ENCODE peak calls at places on chromosomes 12 and 14, in eight cellular contexts. One of them, this sample, is unnamed.

GRCh38 chr12:109462868-109463692 is 14.0 kb downstream of the KCTD10 start:
- DNase-seq in PC-9: peak
- DNase-seq in mammary epithelial cell: peak
- DNase-seq in psoas muscle: peak
- DNase-seq in LNCaP clone FGC: peak
- DNase-seq in brain microvascular endothelial cell: peak
- DNase-seq in astrocyte of the spinal cord: peak
- DNase-seq in GM06990: no peak
- DNase-seq in this sample: peak

GRCh38 chr12:102204025-102204424 is 6.4 kb upstream of the PMCH start:
- DNase-seq in astrocyte of the spinal cord: no peak
- DNase-seq in psoas muscle: no peak
- DNase-seq in PC-9: no peak
- DNase-seq in GM06990: no peak
- DNase-seq in brain microvascular endothelial cell: no peak
- DNase-seq in LNCaP clone FGC: no peak
- DNase-seq in mammary epithelial cell: no peak
- DNase-seq in this sample: no peak

GRCh38 chr12:48110691-48111315 is 4.9 kb upstream of the SENP1 start:
- DNase-seq in astrocyte of the spinal cord: no peak
- DNase-seq in psoas muscle: no peak
- DNase-seq in GM06990: no peak
- DNase-seq in LNCaP clone FGC: no peak
- DNase-seq in mammary epithelial cell: no peak
- DNase-seq in PC-9: peak
- DNase-seq in brain microvascular endothelial cell: no peak
- DNase-seq in this sample: no peak

GRCh38 chr12:6927379-6927991 is at the start of gene ATN1:
- DNase-seq in GM06990: peak
- DNase-seq in brain microvascular endothelial cell: peak
- DNase-seq in LNCaP clone FGC: no peak
- DNase-seq in astrocyte of the spinal cord: peak
- DNase-seq in PC-9: peak
- DNase-seq in psoas muscle: peak
- DNase-seq in mammary epithelial cell: peak
- DNase-seq in this sample: peak

GRCh38 chr14:21917699-21918436 is 244.2 kb upstream of the OR4E1 start:
- DNase-seq in psoas muscle: no peak
- DNase-seq in astrocyte of the spinal cord: peak
- DNase-seq in brain microvascular endothelial cell: peak
- DNase-seq in LNCaP clone FGC: peak
- DNase-seq in mammary epithelial cell: peak
- DNase-seq in PC-9: peak
- DNase-seq in GM06990: no peak
- DNase-seq in this sample: peak

GRCh38 chr12:111309584-111309983 is 59.3 kb downstream of the PHETA1 start:
- DNase-seq in mammary epithelial cell: no peak
- DNase-seq in GM06990: no peak
- DNase-seq in astrocyte of the spinal cord: no peak
- DNase-seq in brain microvascular endothelial cell: no peak
- DNase-seq in PC-9: no peak
- DNase-seq in psoas muscle: no peak
- DNase-seq in LNCaP clone FGC: no peak
- DNase-seq in this sample: no peak

GRCh38 chr12:87117516-87117915 is 861.3 kb upstream of the MGAT4C start:
- DNase-seq in psoas muscle: no peak
- DNase-seq in GM06990: no peak
- DNase-seq in mammary epithelial cell: no peak
- DNase-seq in astrocyte of the spinal cord: no peak
- DNase-seq in PC-9: no peak
- DNase-seq in LNCaP clone FGC: no peak
- DNase-seq in brain microvascular endothelial cell: no peak
- DNase-seq in this sample: no peak

GRCh38 chr12:55922126-55922525 is 5.6 kb downstream of the PYM1 start:
- DNase-seq in LNCaP clone FGC: no peak
- DNase-seq in psoas muscle: no peak
- DNase-seq in GM06990: no peak
- DNase-seq in brain microvascular endothelial cell: no peak
- DNase-seq in PC-9: no peak
- DNase-seq in astrocyte of the spinal cord: no peak
- DNase-seq in mammary epithelial cell: no peak
- DNase-seq in this sample: no peak

GRCh38 chr12:18578191-18578590 is 159.6 kb downstream of the PLCZ1 start:
- DNase-seq in PC-9: no peak
- DNase-seq in LNCaP clone FGC: no peak
- DNase-seq in mammary epithelial cell: peak
- DNase-seq in brain microvascular endothelial cell: no peak
- DNase-seq in psoas muscle: no peak
- DNase-seq in astrocyte of the spinal cord: no peak
- DNase-seq in GM06990: no peak
- DNase-seq in this sample: no peak

GRCh38 chr12:24537241-24537860 is 411.6 kb downstream of the BCAT1 start:
- DNase-seq in mammary epithelial cell: no peak
- DNase-seq in brain microvascular endothelial cell: no peak
- DNase-seq in astrocyte of the spinal cord: no peak
- DNase-seq in PC-9: no peak
- DNase-seq in GM06990: no peak
- DNase-seq in psoas muscle: no peak
- DNase-seq in LNCaP clone FGC: no peak
- DNase-seq in this sample: no peak

GRCh38 chr12:69884386-69884785 is 59.4 kb downstream of the MYRFL start:
- DNase-seq in PC-9: no peak
- DNase-seq in psoas muscle: no peak
- DNase-seq in astrocyte of the spinal cord: no peak
- DNase-seq in GM06990: no peak
- DNase-seq in brain microvascular endothelial cell: no peak
- DNase-seq in mammary epithelial cell: no peak
- DNase-seq in LNCaP clone FGC: no peak
- DNase-seq in this sample: peak

GRCh38 chr12:107091381-107091780 is 2.0 kb downstream of the CRY1 start:
- DNase-seq in astrocyte of the spinal cord: peak
- DNase-seq in psoas muscle: no peak
- DNase-seq in brain microvascular endothelial cell: peak
- DNase-seq in GM06990: no peak
- DNase-seq in mammary epithelial cell: peak
- DNase-seq in LNCaP clone FGC: no peak
- DNase-seq in PC-9: no peak
- DNase-seq in this sample: no peak

GRCh38 chr14:90695997-90696681 is 120.1 kb downstream of the TTC7B start:
- DNase-seq in GM06990: no peak
- DNase-seq in LNCaP clone FGC: no peak
- DNase-seq in brain microvascular endothelial cell: no peak
- DNase-seq in PC-9: no peak
- DNase-seq in astrocyte of the spinal cord: no peak
- DNase-seq in psoas muscle: no peak
- DNase-seq in mammary epithelial cell: no peak
- DNase-seq in this sample: no peak

GRCh38 chr12:8048906-8049305 is 16.4 kb downstream of the FOXJ2 start:
- DNase-seq in PC-9: no peak
- DNase-seq in LNCaP clone FGC: no peak
- DNase-seq in mammary epithelial cell: no peak
- DNase-seq in psoas muscle: no peak
- DNase-seq in astrocyte of the spinal cord: no peak
- DNase-seq in GM06990: no peak
- DNase-seq in brain microvascular endothelial cell: no peak
- DNase-seq in this sample: no peak

GRCh38 chr14:104755621-104756020 is 2.7 kb downstream of the SIVA1 start:
- DNase-seq in GM06990: no peak
- DNase-seq in PC-9: no peak
- DNase-seq in mammary epithelial cell: no peak
- DNase-seq in LNCaP clone FGC: no peak
- DNase-seq in astrocyte of the spinal cord: no peak
- DNase-seq in psoas muscle: no peak
- DNase-seq in brain microvascular endothelial cell: no peak
- DNase-seq in this sample: no peak

GRCh38 chr12:117646595-117646994 is 285.2 kb upstream of the NOS1 start:
- DNase-seq in PC-9: no peak
- DNase-seq in LNCaP clone FGC: no peak
- DNase-seq in psoas muscle: no peak
- DNase-seq in brain microvascular endothelial cell: no peak
- DNase-seq in mammary epithelial cell: no peak
- DNase-seq in GM06990: no peak
- DNase-seq in astrocyte of the spinal cord: no peak
- DNase-seq in this sample: peak

GRCh38 chr12:12011880-12012260 is 58.9 kb upstream of the BCL2L14 start:
- DNase-seq in psoas muscle: no peak
- DNase-seq in GM06990: peak
- DNase-seq in LNCaP clone FGC: no peak
- DNase-seq in brain microvascular endothelial cell: no peak
- DNase-seq in mammary epithelial cell: no peak
- DNase-seq in astrocyte of the spinal cord: no peak
- DNase-seq in PC-9: no peak
- DNase-seq in this sample: no peak

GRCh38 chr14:29650554-29651269 is 276.9 kb downstream of the PRKD1 start:
- DNase-seq in brain microvascular endothelial cell: no peak
- DNase-seq in LNCaP clone FGC: no peak
- DNase-seq in astrocyte of the spinal cord: no peak
- DNase-seq in mammary epithelial cell: no peak
- DNase-seq in psoas muscle: no peak
- DNase-seq in GM06990: no peak
- DNase-seq in PC-9: no peak
- DNase-seq in this sample: no peak

GRCh38 chr14:67538501-67538900 is 5.4 kb downstream of the PLEKHH1 start:
- DNase-seq in GM06990: no peak
- DNase-seq in PC-9: no peak
- DNase-seq in mammary epithelial cell: peak
- DNase-seq in brain microvascular endothelial cell: no peak
- DNase-seq in psoas muscle: no peak
- DNase-seq in astrocyte of the spinal cord: no peak
- DNase-seq in LNCaP clone FGC: no peak
- DNase-seq in this sample: no peak

GRCh38 chr12:121839106-121839992 is 19.3 kb downstream of the HPD start:
- DNase-seq in mammary epithelial cell: peak
- DNase-seq in astrocyte of the spinal cord: peak
- DNase-seq in LNCaP clone FGC: peak
- DNase-seq in brain microvascular endothelial cell: peak
- DNase-seq in GM06990: peak
- DNase-seq in PC-9: peak
- DNase-seq in psoas muscle: peak
- DNase-seq in this sample: peak
- TF ChIP-seq CTCF in mammary epithelial cell: peak
- TF ChIP-seq CTCF in astrocyte of the spinal cord: peak
- TF ChIP-seq CTCF in LNCaP clone FGC: peak
- TF ChIP-seq CTCF in brain microvascular endothelial cell: peak
- TF ChIP-seq CTCF in GM06990: peak
- TF ChIP-seq CTCF in PC-9: no peak
- TF ChIP-seq CTCF in psoas muscle: peak
- TF ChIP-seq CTCF in this sample: peak

GRCh38 chr12:400828-401227 is 616 bp upstream of the CCDC77 start:
- DNase-seq in GM06990: no peak
- DNase-seq in mammary epithelial cell: no peak
- DNase-seq in LNCaP clone FGC: no peak
- DNase-seq in PC-9: no peak
- DNase-seq in psoas muscle: no peak
- DNase-seq in brain microvascular endothelial cell: no peak
- DNase-seq in astrocyte of the spinal cord: no peak
- DNase-seq in this sample: no peak

GRCh38 chr12:402127-402456 is 648 bp downstream of the CCDC77 start:
- DNase-seq in LNCaP clone FGC: no peak
- DNase-seq in astrocyte of the spinal cord: peak
- DNase-seq in GM06990: no peak
- DNase-seq in mammary epithelial cell: peak
- DNase-seq in brain microvascular endothelial cell: peak
- DNase-seq in PC-9: no peak
- DNase-seq in psoas muscle: no peak
- DNase-seq in this sample: peak

GRCh38 chr12:401235-402126 is at the start of gene CCDC77:
- DNase-seq in astrocyte of the spinal cord: peak
- DNase-seq in psoas muscle: peak
- DNase-seq in LNCaP clone FGC: peak
- DNase-seq in mammary epithelial cell: peak
- DNase-seq in PC-9: peak
- DNase-seq in GM06990: peak
- DNase-seq in brain microvascular endothelial cell: peak
- DNase-seq in this sample: peak
- TF ChIP-seq CTCF in astrocyte of the spinal cord: peak
- TF ChIP-seq CTCF in psoas muscle: peak
- TF ChIP-seq CTCF in LNCaP clone FGC: peak
- TF ChIP-seq CTCF in mammary epithelial cell: peak
- TF ChIP-seq CTCF in PC-9: no peak
- TF ChIP-seq CTCF in GM06990: peak
- TF ChIP-seq CTCF in brain microvascular endothelial cell: peak
- TF ChIP-seq CTCF in this sample: no peak

GRCh38 chr14:49865431-49865859 is 12.9 kb upstream of the NEMF start:
- DNase-seq in LNCaP clone FGC: no peak
- DNase-seq in psoas muscle: peak
- DNase-seq in brain microvascular endothelial cell: peak
- DNase-seq in PC-9: peak
- DNase-seq in mammary epithelial cell: peak
- DNase-seq in GM06990: peak
- DNase-seq in astrocyte of the spinal cord: peak
- DNase-seq in this sample: peak

GRCh38 chr14:49868720-49869114 is 16.1 kb upstream of the NEMF start:
- DNase-seq in astrocyte of the spinal cord: no peak
- DNase-seq in mammary epithelial cell: no peak
- DNase-seq in LNCaP clone FGC: no peak
- DNase-seq in PC-9: no peak
- DNase-seq in GM06990: no peak
- DNase-seq in brain microvascular endothelial cell: no peak
- DNase-seq in psoas muscle: no peak
- DNase-seq in this sample: no peak

GRCh38 chr14:49875640-49876198 is 17.2 kb upstream of the ARF6 start:
- DNase-seq in brain microvascular endothelial cell: no peak
- DNase-seq in PC-9: no peak
- DNase-seq in mammary epithelial cell: no peak
- DNase-seq in astrocyte of the spinal cord: no peak
- DNase-seq in psoas muscle: no peak
- DNase-seq in LNCaP clone FGC: no peak
- DNase-seq in GM06990: no peak
- DNase-seq in this sample: no peak

GRCh38 chr14:49867831-49868719 is 15.5 kb upstream of the NEMF start:
- DNase-seq in PC-9: peak
- DNase-seq in LNCaP clone FGC: peak
- DNase-seq in astrocyte of the spinal cord: peak
- DNase-seq in GM06990: peak
- DNase-seq in brain microvascular endothelial cell: peak
- DNase-seq in mammary epithelial cell: peak
- DNase-seq in psoas muscle: peak
- DNase-seq in this sample: peak

DNA sequence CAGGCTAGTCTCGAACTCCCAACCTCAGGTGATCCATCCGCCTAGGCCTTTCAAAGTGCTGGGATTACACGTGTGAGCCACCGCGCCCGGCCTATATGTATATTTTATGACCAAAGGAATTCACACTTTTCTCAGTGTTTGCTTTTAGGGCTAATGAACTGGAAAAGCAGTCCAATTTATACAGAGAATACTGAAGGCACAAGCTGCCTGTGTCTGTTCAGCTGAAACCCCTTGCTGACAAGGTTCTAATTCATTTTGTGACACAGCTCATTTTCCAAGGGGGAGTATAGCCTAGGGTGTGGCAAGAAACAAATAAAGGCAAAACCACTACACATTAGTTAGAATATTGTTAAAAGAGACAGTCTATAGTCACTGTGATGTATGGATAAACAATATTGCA is 18.3 kb upstream of the NEMF start:
- DNase-seq in mammary epithelial cell: no peak
- DNase-seq in psoas muscle: no peak
- DNase-seq in PC-9: no peak
- DNase-seq in LNCaP clone FGC: no peak
- DNase-seq in brain microvascular endothelial cell: no peak
- DNase-seq in GM06990: no peak
- DNase-seq in astrocyte of the spinal cord: no peak
- DNase-seq in this sample: no peak
- TF ChIP-seq CTCF in mammary epithelial cell: no peak
- TF ChIP-seq CTCF in psoas muscle: no peak
- TF ChIP-seq CTCF in PC-9: no peak
- TF ChIP-seq CTCF in LNCaP clone FGC: no peak
- TF ChIP-seq CTCF in brain microvascular endothelial cell: no peak
- TF ChIP-seq CTCF in GM06990: no peak
- TF ChIP-seq CTCF in astrocyte of the spinal cord: no peak
- TF ChIP-seq CTCF in this sample: no peak

GRCh38 chr14:20657216-20658211 is 16.0 kb upstream of the OR6S1 start:
- DNase-seq in GM06990: no peak
- DNase-seq in mammary epithelial cell: peak
- DNase-seq in LNCaP clone FGC: peak
- DNase-seq in psoas muscle: no peak
- DNase-seq in brain microvascular endothelial cell: peak
- DNase-seq in astrocyte of the spinal cord: no peak
- DNase-seq in PC-9: peak
- DNase-seq in this sample: peak
- TF ChIP-seq CTCF in GM06990: peak
- TF ChIP-seq CTCF in mammary epithelial cell: peak
- TF ChIP-seq CTCF in LNCaP clone FGC: peak
- TF ChIP-seq CTCF in psoas muscle: no peak
- TF ChIP-seq CTCF in brain microvascular endothelial cell: peak
- TF ChIP-seq CTCF in astrocyte of the spinal cord: no peak
- TF ChIP-seq CTCF in PC-9: no peak
- TF ChIP-seq CTCF in this sample: no peak